ENCODE peak calls at places on chromosomes 6 and 20, in ten cellular contexts. One of them, this sample, is unnamed.

GRCh38 chr20:36501367-36502006 is 39.8 kb upstream of the MYL9 start:
- DNase-seq in Right ventricle myocardium superior: no peak
- DNase-seq in nucleus accumbens: no peak
- DNase-seq in HepG2: no peak
- DNase-seq in aorta: no peak
- DNase-seq in EH: no peak
- DNase-seq in cardiac fibroblast: no peak
- DNase-seq in foreskin fibroblast: no peak
- DNase-seq in ACHN: no peak
- DNase-seq in natural killer cell: no peak
- DNase-seq in this sample: no peak

GRCh38 chr20:32474967-32475819 is 109.9 kb downstream of the NOL4L start:
- DNase-seq in HepG2: peak; percentile 86
- DNase-seq in EH: peak; percentile 98
- DNase-seq in foreskin fibroblast: peak; percentile 99
- DNase-seq in cardiac fibroblast: peak; percentile 92
- DNase-seq in aorta: peak; percentile 94
- DNase-seq in Right ventricle myocardium superior: peak; percentile 94
- DNase-seq in nucleus accumbens: peak; percentile 67
- DNase-seq in ACHN: peak; percentile 90
- DNase-seq in natural killer cell: no peak
- DNase-seq in this sample: no peak

GRCh38 chr6:134896881-134897280 is 53.0 kb downstream of the ALDH8A1 start:
- DNase-seq in cardiac fibroblast: no peak
- DNase-seq in foreskin fibroblast: no peak
- DNase-seq in HepG2: no peak
- DNase-seq in ACHN: no peak
- DNase-seq in EH: no peak
- DNase-seq in Right ventricle myocardium superior: no peak
- DNase-seq in aorta: no peak
- DNase-seq in nucleus accumbens: no peak
- DNase-seq in natural killer cell: no peak
- DNase-seq in this sample: peak; percentile 11

GRCh38 chr6:67722861-67723261 is 912.2 kb upstream of the ADGRB3 start:
- DNase-seq in Right ventricle myocardium superior: peak; percentile 22
- DNase-seq in nucleus accumbens: no peak
- DNase-seq in natural killer cell: no peak
- DNase-seq in ACHN: no peak
- DNase-seq in EH: no peak
- DNase-seq in cardiac fibroblast: no peak
- DNase-seq in aorta: peak; percentile 64
- DNase-seq in foreskin fibroblast: no peak
- DNase-seq in HepG2: no peak
- DNase-seq in this sample: no peak

GRCh38 chr6:106574729-106575458 is 54.4 kb downstream of the RTN4IP1 start:
- DNase-seq in EH: peak; percentile 86
- DNase-seq in aorta: no peak
- DNase-seq in nucleus accumbens: peak; percentile 3
- DNase-seq in cardiac fibroblast: peak; percentile 80
- DNase-seq in ACHN: peak; percentile 69
- DNase-seq in HepG2: peak; percentile 77
- DNase-seq in Right ventricle myocardium superior: no peak
- DNase-seq in natural killer cell: no peak
- DNase-seq in foreskin fibroblast: peak; percentile 86
- DNase-seq in this sample: peak; percentile 60

GRCh38 chr6:170160628-170161611 is 130.0 kb downstream of the DLL1 start:
- DNase-seq in Right ventricle myocardium superior: peak; percentile 32
- DNase-seq in natural killer cell: no peak
- DNase-seq in foreskin fibroblast: no peak
- DNase-seq in ACHN: no peak
- DNase-seq in HepG2: no peak
- DNase-seq in aorta: peak; percentile 72
- DNase-seq in cardiac fibroblast: no peak
- DNase-seq in EH: no peak
- DNase-seq in nucleus accumbens: no peak
- DNase-seq in this sample: no peak

GRCh38 chr6:136783495-136784270 is 8.6 kb downstream of the MAP3K5 start:
- DNase-seq in nucleus accumbens: no peak
- DNase-seq in natural killer cell: no peak
- DNase-seq in Right ventricle myocardium superior: peak; percentile 60
- DNase-seq in EH: no peak
- DNase-seq in cardiac fibroblast: no peak
- DNase-seq in ACHN: no peak
- DNase-seq in foreskin fibroblast: no peak
- DNase-seq in aorta: no peak
- DNase-seq in HepG2: no peak
- DNase-seq in this sample: no peak

GRCh38 chr20:62056975-62057374 is 8.7 kb downstream of the TAF4 start:
- DNase-seq in HepG2: no peak
- DNase-seq in foreskin fibroblast: no peak
- DNase-seq in EH: no peak
- DNase-seq in Right ventricle myocardium superior: no peak
- DNase-seq in cardiac fibroblast: no peak
- DNase-seq in nucleus accumbens: no peak
- DNase-seq in aorta: no peak
- DNase-seq in ACHN: no peak
- DNase-seq in natural killer cell: no peak
- DNase-seq in this sample: no peak

GRCh38 chr6:133542056-133542821 is 301.1 kb downstream of the EYA4 start:
- DNase-seq in natural killer cell: no peak
- DNase-seq in HepG2: no peak
- DNase-seq in foreskin fibroblast: peak; percentile 22
- DNase-seq in ACHN: no peak
- DNase-seq in EH: no peak
- DNase-seq in nucleus accumbens: no peak
- DNase-seq in Right ventricle myocardium superior: no peak
- DNase-seq in aorta: no peak
- DNase-seq in cardiac fibroblast: peak; percentile 60
- DNase-seq in this sample: no peak

GRCh38 chr6:37479266-37479854 is 20.3 kb downstream of the CCDC167 start:
- DNase-seq in aorta: no peak
- DNase-seq in natural killer cell: no peak
- DNase-seq in nucleus accumbens: no peak
- DNase-seq in foreskin fibroblast: no peak
- DNase-seq in ACHN: no peak
- DNase-seq in EH: no peak
- DNase-seq in cardiac fibroblast: no peak
- DNase-seq in HepG2: no peak
- DNase-seq in Right ventricle myocardium superior: no peak
- DNase-seq in this sample: no peak

GRCh38 chr20:38350879-38351775 is 4.8 kb downstream of the LBP start:
- DNase-seq in ACHN: no peak
- DNase-seq in HepG2: no peak
- DNase-seq in EH: no peak
- DNase-seq in nucleus accumbens: no peak
- DNase-seq in natural killer cell: no peak
- DNase-seq in foreskin fibroblast: no peak
- DNase-seq in aorta: no peak
- DNase-seq in cardiac fibroblast: no peak
- DNase-seq in Right ventricle myocardium superior: peak; percentile 80
- DNase-seq in this sample: no peak

GRCh38 chr6:142671791-142672190 is 273.2 kb downstream of the HIVEP2 start:
- DNase-seq in HepG2: no peak
- DNase-seq in EH: no peak
- DNase-seq in ACHN: no peak
- DNase-seq in aorta: no peak
- DNase-seq in foreskin fibroblast: no peak
- DNase-seq in cardiac fibroblast: no peak
- DNase-seq in natural killer cell: no peak
- DNase-seq in Right ventricle myocardium superior: no peak
- DNase-seq in nucleus accumbens: no peak
- DNase-seq in this sample: no peak

GRCh38 chr20:51036226-51036625 is 13.3 kb upstream of the KCNG1 start:
- DNase-seq in foreskin fibroblast: peak; percentile 44
- DNase-seq in Right ventricle myocardium superior: no peak
- DNase-seq in natural killer cell: no peak
- DNase-seq in aorta: peak; percentile 42
- DNase-seq in cardiac fibroblast: peak; percentile 36
- DNase-seq in EH: peak; percentile 64
- DNase-seq in HepG2: no peak
- DNase-seq in nucleus accumbens: no peak
- DNase-seq in ACHN: no peak
- DNase-seq in this sample: no peak

GRCh38 chr6:6806793-6807518 is 218.4 kb downstream of the LY86 start:
- DNase-seq in foreskin fibroblast: no peak
- DNase-seq in ACHN: no peak
- DNase-seq in natural killer cell: no peak
- DNase-seq in aorta: no peak
- DNase-seq in cardiac fibroblast: no peak
- DNase-seq in HepG2: no peak
- DNase-seq in EH: no peak
- DNase-seq in nucleus accumbens: no peak
- DNase-seq in Right ventricle myocardium superior: peak; percentile 80
- DNase-seq in this sample: no peak

GRCh38 chr6:157014871-157015270 is 237.7 kb downstream of the ARID1B start:
- DNase-seq in cardiac fibroblast: no peak
- DNase-seq in ACHN: no peak
- DNase-seq in EH: no peak
- DNase-seq in Right ventricle myocardium superior: no peak
- DNase-seq in natural killer cell: no peak
- DNase-seq in nucleus accumbens: no peak
- DNase-seq in aorta: no peak
- DNase-seq in foreskin fibroblast: no peak
- DNase-seq in HepG2: no peak
- DNase-seq in this sample: no peak

GRCh38 chr20:58797371-58798050 is 53.2 kb downstream of the GNAS-AS1 start:
- DNase-seq in Right ventricle myocardium superior: no peak
- DNase-seq in EH: no peak
- DNase-seq in natural killer cell: no peak
- DNase-seq in foreskin fibroblast: no peak
- DNase-seq in aorta: no peak
- DNase-seq in cardiac fibroblast: no peak
- DNase-seq in nucleus accumbens: no peak
- DNase-seq in ACHN: no peak
- DNase-seq in HepG2: no peak
- DNase-seq in this sample: no peak

GRCh38 chr6:161223646-161224045 is 50.2 kb downstream of the AGPAT4 start:
- DNase-seq in natural killer cell: no peak
- DNase-seq in nucleus accumbens: no peak
- DNase-seq in ACHN: no peak
- DNase-seq in EH: no peak
- DNase-seq in HepG2: no peak
- DNase-seq in Right ventricle myocardium superior: no peak
- DNase-seq in aorta: no peak
- DNase-seq in foreskin fibroblast: no peak
- DNase-seq in cardiac fibroblast: no peak
- DNase-seq in this sample: no peak

GRCh38 chr20:36461600-36462439 is 79.5 kb upstream of the MYL9 start:
- DNase-seq in natural killer cell: peak; percentile 33
- DNase-seq in foreskin fibroblast: peak; percentile 78
- DNase-seq in cardiac fibroblast: peak; percentile 53
- DNase-seq in EH: peak; percentile 77
- DNase-seq in aorta: peak; percentile 90
- DNase-seq in nucleus accumbens: peak; percentile 77
- DNase-seq in ACHN: peak; percentile 33
- DNase-seq in Right ventricle myocardium superior: peak; percentile 84
- DNase-seq in HepG2: no peak
- DNase-seq in this sample: no peak

GRCh38 chr6:11486486-11486885 is 51.1 kb upstream of the TMEM170B start:
- DNase-seq in EH: no peak
- DNase-seq in foreskin fibroblast: no peak
- DNase-seq in cardiac fibroblast: no peak
- DNase-seq in Right ventricle myocardium superior: no peak
- DNase-seq in aorta: no peak
- DNase-seq in HepG2: no peak
- DNase-seq in ACHN: no peak
- DNase-seq in nucleus accumbens: no peak
- DNase-seq in natural killer cell: no peak
- DNase-seq in this sample: no peak

GRCh38 chr20:20744170-20744725 is 31.8 kb upstream of the RALGAPA2 start:
- DNase-seq in nucleus accumbens: no peak
- DNase-seq in ACHN: no peak
- DNase-seq in HepG2: peak; percentile 40
- DNase-seq in Right ventricle myocardium superior: no peak
- DNase-seq in foreskin fibroblast: no peak
- DNase-seq in aorta: no peak
- DNase-seq in EH: no peak
- DNase-seq in natural killer cell: no peak
- DNase-seq in cardiac fibroblast: no peak
- DNase-seq in this sample: peak; percentile 88

GRCh38 chr6:72810571-72811280 is 188.9 kb downstream of the KCNQ5 start:
- DNase-seq in ACHN: no peak
- DNase-seq in cardiac fibroblast: no peak
- DNase-seq in EH: peak; percentile 47
- DNase-seq in nucleus accumbens: no peak
- DNase-seq in aorta: no peak
- DNase-seq in Right ventricle myocardium superior: no peak
- DNase-seq in HepG2: no peak
- DNase-seq in foreskin fibroblast: peak; percentile 66
- DNase-seq in natural killer cell: no peak
- DNase-seq in this sample: no peak

GRCh38 chr6:149318581-149319286 is 1.2 kb downstream of the TAB2 start:
- DNase-seq in EH: peak; percentile 22
- DNase-seq in cardiac fibroblast: peak; percentile 27
- DNase-seq in Right ventricle myocardium superior: no peak
- DNase-seq in nucleus accumbens: no peak
- DNase-seq in aorta: no peak
- DNase-seq in foreskin fibroblast: peak; percentile 46
- DNase-seq in HepG2: peak; percentile 21
- DNase-seq in natural killer cell: no peak
- DNase-seq in ACHN: peak; percentile 19
- DNase-seq in this sample: no peak

GRCh38 chr6:150072201-150072600 is 3.3 kb upstream of the ULBP3 start:
- DNase-seq in EH: peak; percentile 58
- DNase-seq in ACHN: peak; percentile 69
- DNase-seq in Right ventricle myocardium superior: peak; percentile 59
- DNase-seq in nucleus accumbens: no peak
- DNase-seq in natural killer cell: no peak
- DNase-seq in foreskin fibroblast: peak; percentile 49
- DNase-seq in aorta: peak; percentile 86
- DNase-seq in HepG2: peak; percentile 43
- DNase-seq in cardiac fibroblast: peak; percentile 57
- DNase-seq in this sample: peak; percentile 63

GRCh38 chr6:131225127-131225526 is 89.9 kb downstream of the AKAP7 start:
- DNase-seq in nucleus accumbens: no peak
- DNase-seq in ACHN: no peak
- DNase-seq in aorta: no peak
- DNase-seq in natural killer cell: no peak
- DNase-seq in Right ventricle myocardium superior: no peak
- DNase-seq in cardiac fibroblast: no peak
- DNase-seq in foreskin fibroblast: no peak
- DNase-seq in EH: no peak
- DNase-seq in HepG2: no peak
- DNase-seq in this sample: no peak

GRCh38 chr6:36067374-36068011 is 39.9 kb downstream of the MAPK14 start:
- DNase-seq in nucleus accumbens: no peak
- DNase-seq in natural killer cell: no peak
- DNase-seq in HepG2: no peak
- DNase-seq in foreskin fibroblast: peak; percentile 50
- DNase-seq in ACHN: no peak
- DNase-seq in aorta: no peak
- DNase-seq in EH: peak; percentile 37
- DNase-seq in Right ventricle myocardium superior: no peak
- DNase-seq in cardiac fibroblast: peak; percentile 30
- DNase-seq in this sample: no peak

GRCh38 chr6:143594647-143595046 is 83.1 kb upstream of the PHACTR2 start:
- DNase-seq in Right ventricle myocardium superior: no peak
- DNase-seq in natural killer cell: no peak
- DNase-seq in EH: peak; percentile 22
- DNase-seq in nucleus accumbens: no peak
- DNase-seq in HepG2: no peak
- DNase-seq in aorta: no peak
- DNase-seq in cardiac fibroblast: peak; percentile 39
- DNase-seq in foreskin fibroblast: no peak
- DNase-seq in ACHN: no peak
- DNase-seq in this sample: no peak

GRCh38 chr6:168884646-168885086 is 369.0 kb downstream of the THBS2 start:
- DNase-seq in natural killer cell: peak; percentile 81
- DNase-seq in Right ventricle myocardium superior: peak; percentile 85
- DNase-seq in aorta: peak; percentile 92
- DNase-seq in ACHN: peak; percentile 42
- DNase-seq in HepG2: peak; percentile 32
- DNase-seq in EH: peak; percentile 55
- DNase-seq in cardiac fibroblast: peak; percentile 65
- DNase-seq in nucleus accumbens: peak; percentile 28
- DNase-seq in foreskin fibroblast: peak; percentile 67
- DNase-seq in this sample: peak; percentile 37

GRCh38 chr20:5039255-5039657 is 37.9 kb upstream of the SLC23A2 start:
- DNase-seq in foreskin fibroblast: no peak
- DNase-seq in HepG2: no peak
- DNase-seq in EH: no peak
- DNase-seq in cardiac fibroblast: no peak
- DNase-seq in Right ventricle myocardium superior: no peak
- DNase-seq in natural killer cell: peak; percentile 66
- DNase-seq in aorta: no peak
- DNase-seq in nucleus accumbens: no peak
- DNase-seq in ACHN: no peak
- DNase-seq in this sample: no peak

This sample was measured in DMS153.